ENCODE peak calls at places on chromosomes 2 and 18, in seven cellular contexts. One of them, this sample, is unnamed.

GRCh38 chr2:30666307-30666874 is 140.9 kb downstream of the CAPN13 start:
- DNase-seq in B cell: no peak
- DNase-seq in mammary epithelial cell: peak
- DNase-seq in endodermal cell: peak
- DNase-seq in pancreas: no peak
- DNase-seq in PC-3: peak
- DNase-seq in psoas muscle: no peak
- DNase-seq in this sample: no peak

GRCh38 chr2:25341753-25342371 is at the start of gene DNMT3A:
- DNase-seq in B cell: no peak
- DNase-seq in mammary epithelial cell: peak
- DNase-seq in endodermal cell: peak
- DNase-seq in pancreas: peak
- DNase-seq in PC-3: peak
- DNase-seq in psoas muscle: peak
- DNase-seq in this sample: peak

GRCh38 chr2:64629329-64629781 is 24.4 kb downstream of the SERTAD2 start:
- DNase-seq in B cell: peak
- DNase-seq in mammary epithelial cell: no peak
- DNase-seq in endodermal cell: peak
- DNase-seq in pancreas: no peak
- DNase-seq in PC-3: no peak
- DNase-seq in psoas muscle: no peak
- DNase-seq in this sample: no peak

GRCh38 chr2:220509921-220510320 is 882.5 kb downstream of the SLC4A3 start:
- DNase-seq in B cell: no peak
- DNase-seq in mammary epithelial cell: no peak
- DNase-seq in endodermal cell: no peak
- DNase-seq in pancreas: no peak
- DNase-seq in PC-3: peak
- DNase-seq in psoas muscle: no peak
- DNase-seq in this sample: no peak

GRCh38 chr18:49510393-49511115 is 23.5 kb upstream of the C18orf32 start:
- DNase-seq in B cell: peak
- DNase-seq in mammary epithelial cell: peak
- DNase-seq in endodermal cell: peak
- DNase-seq in pancreas: peak
- DNase-seq in PC-3: peak
- DNase-seq in psoas muscle: peak
- DNase-seq in this sample: peak

GRCh38 chr2:181399046-181399445 is 58.1 kb upstream of the ITGA4 start:
- DNase-seq in B cell: no peak
- DNase-seq in mammary epithelial cell: peak
- DNase-seq in endodermal cell: no peak
- DNase-seq in pancreas: no peak
- DNase-seq in PC-3: no peak
- DNase-seq in psoas muscle: no peak
- DNase-seq in this sample: no peak

GRCh38 chr18:23936371-23936958 is 78.1 kb upstream of the TTC39C start:
- DNase-seq in B cell: no peak
- DNase-seq in mammary epithelial cell: peak
- DNase-seq in endodermal cell: peak
- DNase-seq in pancreas: no peak
- DNase-seq in PC-3: no peak
- DNase-seq in psoas muscle: no peak
- DNase-seq in this sample: no peak

GRCh38 chr18:3599235-3599634 is 149.3 kb downstream of the TGIF1 start:
- DNase-seq in B cell: no peak
- DNase-seq in mammary epithelial cell: no peak
- DNase-seq in endodermal cell: peak
- DNase-seq in pancreas: no peak
- DNase-seq in PC-3: no peak
- DNase-seq in psoas muscle: no peak
- DNase-seq in this sample: no peak

GRCh38 chr2:241256168-241256545 is 59.3 kb downstream of the HDLBP start:
- DNase-seq in B cell: no peak
- DNase-seq in mammary epithelial cell: no peak
- DNase-seq in endodermal cell: no peak
- DNase-seq in pancreas: no peak
- DNase-seq in PC-3: no peak
- DNase-seq in psoas muscle: no peak
- DNase-seq in this sample: no peak

GRCh38 chr18:77131652-77132368 is 773 bp downstream of the MBP start:
- DNase-seq in B cell: peak
- DNase-seq in mammary epithelial cell: peak
- DNase-seq in endodermal cell: peak
- DNase-seq in pancreas: peak
- DNase-seq in PC-3: peak
- DNase-seq in psoas muscle: peak
- DNase-seq in this sample: peak

GRCh38 chr2:18855027-18855426 is 265.7 kb upstream of the NT5C1B start:
- DNase-seq in B cell: no peak
- DNase-seq in mammary epithelial cell: peak
- DNase-seq in endodermal cell: no peak
- DNase-seq in pancreas: no peak
- DNase-seq in PC-3: peak
- DNase-seq in psoas muscle: no peak
- DNase-seq in this sample: no peak

GRCh38 chr2:165054667-165055066 is 99.3 kb upstream of the SLC38A11 start:
- DNase-seq in B cell: no peak
- DNase-seq in mammary epithelial cell: no peak
- DNase-seq in endodermal cell: no peak
- DNase-seq in pancreas: no peak
- DNase-seq in PC-3: no peak
- DNase-seq in psoas muscle: no peak
- DNase-seq in this sample: no peak

DNA sequence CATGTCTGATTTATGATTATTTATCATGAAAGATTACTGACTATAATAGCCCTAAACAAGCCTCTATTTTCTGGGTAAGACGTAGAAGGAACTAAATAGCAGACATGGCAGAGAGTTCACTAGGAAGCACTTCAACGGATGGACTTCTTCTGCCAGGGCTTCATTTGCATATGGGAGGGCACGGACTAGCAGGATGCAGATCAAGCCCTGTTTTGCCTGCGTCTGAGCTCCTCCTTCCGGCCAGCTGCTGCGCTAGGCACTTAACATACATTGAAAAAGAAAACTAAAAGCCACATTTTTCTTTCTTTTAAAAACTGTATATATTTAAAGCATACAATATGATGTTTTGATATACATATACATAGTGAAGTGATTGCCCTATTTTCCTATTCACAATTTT is 340.0 kb upstream of the MEX3C start:
- DNase-seq in B cell: no peak
- DNase-seq in mammary epithelial cell: peak
- DNase-seq in endodermal cell: peak
- DNase-seq in pancreas: peak
- DNase-seq in PC-3: peak
- DNase-seq in psoas muscle: no peak
- DNase-seq in this sample: peak
- TF ChIP-seq CTCF in B cell: no peak
- TF ChIP-seq CTCF in mammary epithelial cell: peak
- TF ChIP-seq CTCF in endodermal cell: peak
- TF ChIP-seq CTCF in pancreas: no peak
- TF ChIP-seq CTCF in PC-3: no peak
- TF ChIP-seq CTCF in psoas muscle: peak
- TF ChIP-seq CTCF in this sample: peak

DNA sequence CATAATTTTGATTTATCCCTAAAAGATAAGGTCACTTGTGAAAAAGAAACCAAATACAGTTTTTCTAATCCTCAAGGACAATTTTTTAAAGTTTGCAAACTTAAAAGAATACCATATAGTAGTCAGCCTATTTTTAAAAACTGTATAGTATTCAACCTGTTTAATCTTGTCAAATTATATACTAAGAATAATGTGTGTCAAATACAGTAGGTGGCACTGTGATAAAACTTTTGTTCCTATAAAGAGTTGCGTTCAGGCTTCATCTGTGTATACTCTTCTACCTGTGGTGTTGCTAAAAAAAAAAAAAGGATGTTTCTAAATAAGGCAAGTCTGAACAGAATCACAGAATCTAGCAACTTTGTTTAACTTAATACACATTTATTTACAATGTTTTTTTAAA is 68.6 kb downstream of the CCDC138 start:
- DNase-seq in B cell: no peak
- DNase-seq in mammary epithelial cell: peak
- DNase-seq in endodermal cell: no peak
- DNase-seq in pancreas: no peak
- DNase-seq in PC-3: peak
- DNase-seq in psoas muscle: no peak
- DNase-seq in this sample: no peak
- TF ChIP-seq CTCF in B cell: peak
- TF ChIP-seq CTCF in mammary epithelial cell: peak
- TF ChIP-seq CTCF in endodermal cell: peak
- TF ChIP-seq CTCF in pancreas: no peak
- TF ChIP-seq CTCF in PC-3: peak
- TF ChIP-seq CTCF in psoas muscle: peak
- TF ChIP-seq CTCF in this sample: peak

GRCh38 chr2:174035981-174036742 is 71.0 kb upstream of the SP3 start:
- DNase-seq in B cell: peak
- DNase-seq in mammary epithelial cell: peak
- DNase-seq in endodermal cell: no peak
- DNase-seq in pancreas: no peak
- DNase-seq in PC-3: peak
- DNase-seq in psoas muscle: no peak
- DNase-seq in this sample: no peak
- TF ChIP-seq CTCF in B cell: no peak
- TF ChIP-seq CTCF in mammary epithelial cell: peak
- TF ChIP-seq CTCF in endodermal cell: peak
- TF ChIP-seq CTCF in pancreas: no peak
- TF ChIP-seq CTCF in PC-3: peak
- TF ChIP-seq CTCF in psoas muscle: no peak
- TF ChIP-seq CTCF in this sample: peak

DNA sequence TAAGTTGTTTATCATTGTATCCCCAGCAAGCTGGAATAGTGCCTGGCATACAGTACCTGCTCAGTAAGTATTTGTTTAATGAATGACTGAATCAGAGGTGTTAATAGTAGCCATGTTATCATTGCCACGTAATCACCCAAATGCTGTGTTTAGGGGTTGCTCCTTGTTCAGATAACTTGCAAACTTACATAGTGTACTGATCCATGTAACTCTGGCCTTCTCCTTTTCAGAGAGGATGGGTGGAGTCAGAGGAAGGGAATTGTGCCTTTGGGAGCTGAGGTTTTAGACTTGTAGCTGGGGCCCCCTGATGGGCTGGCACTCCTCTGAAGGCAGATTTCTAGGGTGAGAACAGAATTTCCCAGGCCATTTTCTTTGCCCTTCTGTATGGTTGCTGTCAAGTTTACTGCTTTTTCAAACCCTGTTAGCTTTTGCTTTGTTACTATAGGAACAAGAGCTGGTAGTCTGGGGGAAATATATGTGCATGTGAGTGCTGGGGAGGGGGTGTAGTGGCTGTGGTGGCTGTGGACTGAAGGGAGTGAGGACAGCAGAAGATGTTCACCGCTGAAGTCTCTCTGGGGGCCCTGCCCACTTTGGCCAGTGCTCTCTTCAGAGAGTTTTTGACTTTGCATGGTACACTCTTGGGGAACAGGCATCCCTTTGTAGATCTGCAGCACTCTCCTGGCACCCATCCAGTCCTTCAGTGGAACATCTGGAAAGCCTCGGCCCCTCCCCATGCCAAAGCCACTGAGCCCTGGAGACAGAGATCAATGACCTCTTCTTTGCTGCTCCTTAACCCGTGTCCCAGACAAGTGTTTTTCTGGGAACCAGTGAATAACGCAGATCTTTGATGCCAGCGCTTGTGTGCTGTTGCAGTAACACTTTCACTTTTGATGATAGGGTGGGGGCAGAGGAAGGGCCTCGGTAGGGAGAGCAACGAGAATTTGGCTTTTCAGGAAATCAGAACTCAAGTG is 208.9 kb downstream of the PRKCE start:
- DNase-seq in B cell: no peak
- DNase-seq in mammary epithelial cell: peak
- DNase-seq in endodermal cell: peak
- DNase-seq in pancreas: peak
- DNase-seq in PC-3: no peak
- DNase-seq in psoas muscle: peak
- DNase-seq in this sample: peak
- TF ChIP-seq CTCF in B cell: no peak
- TF ChIP-seq CTCF in mammary epithelial cell: no peak
- TF ChIP-seq CTCF in endodermal cell: no peak
- TF ChIP-seq CTCF in pancreas: no peak
- TF ChIP-seq CTCF in PC-3: no peak
- TF ChIP-seq CTCF in psoas muscle: no peak
- TF ChIP-seq CTCF in this sample: no peak

DNA sequence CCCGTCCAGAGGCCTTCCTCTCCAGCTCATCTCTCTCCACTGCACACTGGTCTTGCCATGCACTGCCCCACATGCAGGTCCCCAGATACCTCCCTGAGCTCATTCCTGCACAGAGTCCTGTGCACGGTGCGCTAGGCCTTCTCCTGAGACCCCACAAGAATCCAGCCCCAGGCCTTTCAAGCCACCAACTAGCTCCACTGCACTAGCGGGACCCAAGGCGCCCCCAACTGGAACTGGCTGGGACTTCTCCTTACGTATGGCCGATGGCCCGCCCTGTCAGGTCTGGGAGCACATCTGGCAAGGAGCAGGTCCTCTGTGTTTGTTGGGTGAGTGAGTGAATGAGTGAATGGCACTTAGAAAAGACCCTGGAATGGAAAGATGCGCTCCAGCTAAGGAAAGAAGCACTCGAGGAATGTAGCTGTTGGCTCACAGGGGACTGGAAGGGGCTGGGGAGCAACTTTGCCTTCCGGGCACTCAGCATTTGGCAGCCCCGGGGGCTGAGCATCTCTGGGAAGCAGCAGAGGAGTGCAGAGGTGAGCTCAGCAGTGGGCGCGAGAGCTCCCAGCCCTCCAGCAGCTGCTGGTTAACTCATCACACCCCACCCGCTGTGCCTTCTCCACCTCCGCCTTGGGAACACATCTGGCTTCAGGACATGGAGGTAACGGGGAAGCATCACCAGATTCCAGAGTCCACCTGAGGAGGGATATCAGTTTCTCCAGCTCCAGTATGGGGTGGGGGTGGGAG is 223.1 kb downstream of the GLI2 start:
- DNase-seq in B cell: no peak
- DNase-seq in mammary epithelial cell: no peak
- DNase-seq in endodermal cell: peak
- DNase-seq in pancreas: no peak
- DNase-seq in PC-3: no peak
- DNase-seq in psoas muscle: no peak
- DNase-seq in this sample: peak
- TF ChIP-seq CTCF in B cell: no peak
- TF ChIP-seq CTCF in mammary epithelial cell: no peak
- TF ChIP-seq CTCF in endodermal cell: peak
- TF ChIP-seq CTCF in pancreas: no peak
- TF ChIP-seq CTCF in PC-3: peak
- TF ChIP-seq CTCF in psoas muscle: no peak
- TF ChIP-seq CTCF in this sample: peak